ENCODE peak calls at places on chromosomes 4 and X, in eight cellular contexts. One of them, this sample, is unnamed.

GRCh38 chr4:181662383-181662782 is 580.8 kb upstream of the TENM3 start:
- DNase-seq in mucosa of descending colon: no peak
- DNase-seq in ascending aorta: no peak
- DNase-seq in upper lobe of right lung: no peak
- DNase-seq in heart left ventricle: no peak
- DNase-seq in PC-9: no peak
- DNase-seq in PC-3: no peak
- DNase-seq in tibial nerve: no peak
- DNase-seq in this sample: no peak

GRCh38 chr4:52635130-52635529 is 24.0 kb downstream of the USP46 start:
- DNase-seq in heart left ventricle: no peak
- DNase-seq in ascending aorta: no peak
- DNase-seq in PC-9: no peak
- DNase-seq in tibial nerve: no peak
- DNase-seq in mucosa of descending colon: no peak
- DNase-seq in upper lobe of right lung: no peak
- DNase-seq in PC-3: no peak
- DNase-seq in this sample: no peak

GRCh38 chrX:12978205-12979010 is 3.5 kb downstream of the TMSB4X start:
- DNase-seq in ascending aorta: peak; percentile 68
- DNase-seq in upper lobe of right lung: peak; percentile 71
- DNase-seq in PC-9: no peak
- DNase-seq in PC-3: peak; percentile 48
- DNase-seq in tibial nerve: no peak
- DNase-seq in heart left ventricle: no peak
- DNase-seq in mucosa of descending colon: peak; percentile 85
- DNase-seq in this sample: peak; percentile 14

GRCh38 chrX:110316351-110317078 is 1.4 kb downstream of the AMMECR1 start:
- DNase-seq in mucosa of descending colon: no peak
- DNase-seq in heart left ventricle: no peak
- DNase-seq in upper lobe of right lung: no peak
- DNase-seq in tibial nerve: no peak
- DNase-seq in PC-3: no peak
- DNase-seq in ascending aorta: no peak
- DNase-seq in PC-9: no peak
- DNase-seq in this sample: no peak

GRCh38 chrX:77788050-77788449 is 2.0 kb upstream of the ATRX start:
- DNase-seq in PC-9: no peak
- DNase-seq in upper lobe of right lung: no peak
- DNase-seq in PC-3: no peak
- DNase-seq in tibial nerve: no peak
- DNase-seq in ascending aorta: no peak
- DNase-seq in mucosa of descending colon: no peak
- DNase-seq in heart left ventricle: peak; percentile 10
- DNase-seq in this sample: no peak

GRCh38 chr4:114043116-114043515 is 63.7 kb upstream of the ARSJ start:
- DNase-seq in PC-3: no peak
- DNase-seq in tibial nerve: no peak
- DNase-seq in upper lobe of right lung: no peak
- DNase-seq in ascending aorta: no peak
- DNase-seq in PC-9: no peak
- DNase-seq in heart left ventricle: no peak
- DNase-seq in mucosa of descending colon: no peak
- DNase-seq in this sample: no peak

GRCh38 chrX:74318672-74319071 is 14.7 kb downstream of the ZCCHC13 start:
- DNase-seq in PC-3: no peak
- DNase-seq in mucosa of descending colon: no peak
- DNase-seq in ascending aorta: no peak
- DNase-seq in upper lobe of right lung: no peak
- DNase-seq in tibial nerve: no peak
- DNase-seq in PC-9: no peak
- DNase-seq in heart left ventricle: no peak
- DNase-seq in this sample: no peak

GRCh38 chrX:139196890-139197289 is 333.6 kb upstream of the F9 start:
- DNase-seq in mucosa of descending colon: no peak
- DNase-seq in PC-9: no peak
- DNase-seq in upper lobe of right lung: no peak
- DNase-seq in PC-3: peak; percentile 4
- DNase-seq in heart left ventricle: no peak
- DNase-seq in tibial nerve: no peak
- DNase-seq in ascending aorta: no peak
- DNase-seq in this sample: no peak

GRCh38 chr4:174933083-174933482 is 14.9 kb downstream of the ADAM29 start:
- DNase-seq in mucosa of descending colon: no peak
- DNase-seq in tibial nerve: no peak
- DNase-seq in PC-3: no peak
- DNase-seq in PC-9: no peak
- DNase-seq in ascending aorta: no peak
- DNase-seq in upper lobe of right lung: no peak
- DNase-seq in heart left ventricle: no peak
- DNase-seq in this sample: no peak

GRCh38 chr4:40923326-40924095 is 173.8 kb downstream of the NSUN7 start:
- DNase-seq in PC-9: no peak
- DNase-seq in tibial nerve: no peak
- DNase-seq in heart left ventricle: no peak
- DNase-seq in upper lobe of right lung: no peak
- DNase-seq in PC-3: no peak
- DNase-seq in mucosa of descending colon: no peak
- DNase-seq in ascending aorta: peak; percentile 85
- DNase-seq in this sample: no peak

GRCh38 chr4:180852743-180853142 is 1390.5 kb upstream of the TENM3 start:
- DNase-seq in tibial nerve: no peak
- DNase-seq in upper lobe of right lung: no peak
- DNase-seq in PC-9: no peak
- DNase-seq in ascending aorta: no peak
- DNase-seq in heart left ventricle: no peak
- DNase-seq in mucosa of descending colon: no peak
- DNase-seq in PC-3: no peak
- DNase-seq in this sample: no peak

GRCh38 chr4:47531241-47531953 is 46.3 kb downstream of the ATP10D start:
- DNase-seq in PC-9: peak; percentile 45
- DNase-seq in tibial nerve: no peak
- DNase-seq in mucosa of descending colon: no peak
- DNase-seq in PC-3: peak; percentile 62
- DNase-seq in heart left ventricle: peak; percentile 13
- DNase-seq in upper lobe of right lung: peak; percentile 48
- DNase-seq in ascending aorta: no peak
- DNase-seq in this sample: no peak

GRCh38 chr4:140793291-140793690 is 37.1 kb upstream of the TBC1D9 start:
- DNase-seq in mucosa of descending colon: no peak
- DNase-seq in upper lobe of right lung: no peak
- DNase-seq in ascending aorta: no peak
- DNase-seq in PC-3: no peak
- DNase-seq in PC-9: no peak
- DNase-seq in tibial nerve: no peak
- DNase-seq in heart left ventricle: no peak
- DNase-seq in this sample: no peak

GRCh38 chr4:6887591-6888371 is 21.8 kb upstream of the TBC1D14 start:
- DNase-seq in upper lobe of right lung: peak; percentile 64
- DNase-seq in mucosa of descending colon: no peak
- DNase-seq in PC-9: no peak
- DNase-seq in heart left ventricle: peak; percentile 51
- DNase-seq in PC-3: no peak
- DNase-seq in tibial nerve: no peak
- DNase-seq in ascending aorta: peak; percentile 68
- DNase-seq in this sample: no peak

GRCh38 chr4:38129452-38129830 is 169.2 kb downstream of the PTTG2 start:
- DNase-seq in mucosa of descending colon: no peak
- DNase-seq in ascending aorta: no peak
- DNase-seq in PC-3: no peak
- DNase-seq in heart left ventricle: no peak
- DNase-seq in tibial nerve: no peak
- DNase-seq in PC-9: no peak
- DNase-seq in upper lobe of right lung: no peak
- DNase-seq in this sample: no peak
- H3K36me3 ChIP-seq in mucosa of descending colon: no peaks in the 10 kb centered on the region
- H3K36me3 ChIP-seq in ascending aorta: peaks cover 44% of the 10 kb centered on the region
- H3K36me3 ChIP-seq in PC-3: no peaks in the 10 kb centered on the region
- H3K36me3 ChIP-seq in heart left ventricle: peaks cover 25% of the 10 kb centered on the region
- H3K36me3 ChIP-seq in tibial nerve: no peaks in the 10 kb centered on the region
- H3K36me3 ChIP-seq in PC-9: peaks cover 12% of the 10 kb centered on the region
- H3K36me3 ChIP-seq in upper lobe of right lung: peaks cover 19% of the 10 kb centered on the region
- H3K36me3 ChIP-seq in this sample: peaks cover 4% of the 10 kb centered on the region

GRCh38 chr4:152512483-152512882 is 23.4 kb downstream of the FBXW7 start:
- DNase-seq in heart left ventricle: no peak
- DNase-seq in mucosa of descending colon: no peak
- DNase-seq in ascending aorta: no peak
- DNase-seq in upper lobe of right lung: no peak
- DNase-seq in PC-3: no peak
- DNase-seq in tibial nerve: no peak
- DNase-seq in PC-9: no peak
- DNase-seq in this sample: no peak

GRCh38 chr4:152510349-152511147 is 25.3 kb downstream of the FBXW7 start:
- DNase-seq in mucosa of descending colon: no peak
- DNase-seq in PC-3: no peak
- DNase-seq in heart left ventricle: no peak
- DNase-seq in upper lobe of right lung: no peak
- DNase-seq in tibial nerve: no peak
- DNase-seq in PC-9: no peak
- DNase-seq in ascending aorta: no peak
- DNase-seq in this sample: no peak

GRCh38 chr4:152508386-152508785 is 27.5 kb downstream of the FBXW7 start:
- DNase-seq in PC-9: no peak
- DNase-seq in ascending aorta: no peak
- DNase-seq in heart left ventricle: no peak
- DNase-seq in tibial nerve: no peak
- DNase-seq in upper lobe of right lung: no peak
- DNase-seq in PC-3: peak; percentile 9
- DNase-seq in mucosa of descending colon: no peak
- DNase-seq in this sample: no peak

GRCh38 chr4:152508818-152509217 is 27.1 kb downstream of the FBXW7 start:
- DNase-seq in heart left ventricle: no peak
- DNase-seq in PC-9: no peak
- DNase-seq in mucosa of descending colon: no peak
- DNase-seq in tibial nerve: no peak
- DNase-seq in ascending aorta: no peak
- DNase-seq in PC-3: no peak
- DNase-seq in upper lobe of right lung: no peak
- DNase-seq in this sample: no peak

DNA sequence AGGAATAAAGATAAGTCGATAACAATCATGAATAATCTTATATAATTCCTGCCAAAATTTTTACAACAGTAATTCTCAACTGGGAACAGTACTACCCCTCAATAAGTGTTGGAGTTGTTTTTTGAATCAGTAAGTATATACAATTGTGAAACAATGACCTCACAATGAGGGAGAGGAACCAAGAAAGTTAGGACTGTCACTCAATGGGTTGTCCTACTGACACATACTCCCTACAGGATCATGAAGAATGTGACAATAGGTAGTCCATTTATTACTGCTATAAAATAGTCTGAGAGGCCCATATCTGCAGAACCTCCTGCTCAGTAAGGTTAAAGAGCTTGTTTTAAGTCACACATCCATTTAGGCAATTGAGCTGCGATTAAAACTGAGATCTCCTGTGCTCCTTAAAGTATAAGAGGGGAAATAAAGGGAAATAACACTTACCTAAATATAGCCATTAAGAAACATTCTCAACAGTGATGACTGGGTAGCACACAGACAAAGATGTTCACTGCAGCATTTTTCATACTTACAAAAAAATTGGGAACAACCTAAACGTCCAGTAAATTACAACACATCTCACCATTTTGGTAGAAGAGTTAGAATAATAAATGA is 26.2 kb downstream of the FBXW7 start:
- DNase-seq in heart left ventricle: no peak
- DNase-seq in tibial nerve: no peak
- DNase-seq in PC-9: no peak
- DNase-seq in ascending aorta: no peak
- DNase-seq in PC-3: no peak
- DNase-seq in upper lobe of right lung: no peak
- DNase-seq in mucosa of descending colon: no peak
- DNase-seq in this sample: no peak
- H3K4me3 ChIP-seq in heart left ventricle: no peak overlapping the region
- H3K4me3 ChIP-seq in tibial nerve: no peak overlapping the region
- H3K4me3 ChIP-seq in PC-9: no peak overlapping the region
- H3K4me3 ChIP-seq in ascending aorta: no peak overlapping the region
- H3K4me3 ChIP-seq in PC-3: no peak overlapping the region
- H3K4me3 ChIP-seq in upper lobe of right lung: no peak overlapping the region
- H3K4me3 ChIP-seq in mucosa of descending colon: no peak overlapping the region
- H3K4me3 ChIP-seq in this sample: no peak overlapping the region

GRCh38 chr4:28001698-28002097 is 1141.1 kb downstream of the STIM2 start:
- DNase-seq in ascending aorta: no peak
- DNase-seq in mucosa of descending colon: no peak
- DNase-seq in upper lobe of right lung: no peak
- DNase-seq in PC-9: no peak
- DNase-seq in tibial nerve: no peak
- DNase-seq in heart left ventricle: no peak
- DNase-seq in PC-3: no peak
- DNase-seq in this sample: no peak
- TF ChIP-seq CTCF in ascending aorta: no peak
- TF ChIP-seq CTCF in mucosa of descending colon: no peak
- TF ChIP-seq CTCF in upper lobe of right lung: no peak
- TF ChIP-seq CTCF in PC-9: no peak
- TF ChIP-seq CTCF in tibial nerve: no peak
- TF ChIP-seq CTCF in heart left ventricle: no peak
- TF ChIP-seq CTCF in PC-3: no peak
- TF ChIP-seq CTCF in this sample: no peak

DNA sequence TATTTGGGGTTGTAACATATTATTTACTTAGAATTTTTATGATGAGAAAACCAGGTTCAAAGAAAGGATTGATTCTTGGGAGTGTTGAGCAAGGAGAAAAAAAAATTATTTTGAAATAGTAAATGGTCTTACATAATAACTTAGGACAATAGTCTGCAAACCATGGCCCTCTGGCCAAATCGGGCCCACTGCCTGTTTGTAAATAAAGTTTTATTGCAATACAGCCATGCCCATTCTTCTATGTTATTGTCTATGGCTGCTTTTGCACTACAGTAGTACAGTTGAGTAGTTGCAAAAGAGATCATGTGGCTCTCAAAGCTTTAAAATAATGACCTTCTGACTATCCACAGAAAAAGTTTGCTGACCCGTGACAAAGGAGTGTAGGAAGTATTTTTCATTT is 63.2 kb upstream of the MCUB start:
- DNase-seq in upper lobe of right lung: no peak
- DNase-seq in tibial nerve: no peak
- DNase-seq in PC-9: no peak
- DNase-seq in PC-3: no peak
- DNase-seq in ascending aorta: no peak
- DNase-seq in heart left ventricle: no peak
- DNase-seq in mucosa of descending colon: no peak
- DNase-seq in this sample: no peak
- H3K36me3 ChIP-seq in upper lobe of right lung: peaks cover 67% of the 10 kb centered on the region
- H3K36me3 ChIP-seq in tibial nerve: peaks cover 16% of the 10 kb centered on the region
- H3K36me3 ChIP-seq in PC-9: no peaks in the 10 kb centered on the region
- H3K36me3 ChIP-seq in PC-3: peaks cover 10% of the 10 kb centered on the region
- H3K36me3 ChIP-seq in ascending aorta: peaks cover 64% of the 10 kb centered on the region
- H3K36me3 ChIP-seq in heart left ventricle: peaks cover 49% of the 10 kb centered on the region
- H3K36me3 ChIP-seq in mucosa of descending colon: no peaks in the 10 kb centered on the region
- H3K36me3 ChIP-seq in this sample: peaks cover 24% of the 10 kb centered on the region